ENCODE peak calls at places on chromosomes 3 and 15, in ten cellular contexts. One of them, this sample, is unnamed.

GRCh38 chr3:149003653-149004305 is 12.4 kb downstream of the GYG1 start:
- DNase-seq in lower leg skin: no peak
- DNase-seq in IMR-90: no peak
- DNase-seq in stomach: no peak
- DNase-seq in endothelial cell of umbilical vein: no peak
- DNase-seq in tibial nerve: no peak
- DNase-seq in Peyer's patch: no peak
- DNase-seq in heart left ventricle: no peak
- DNase-seq in A549: no peak
- DNase-seq in body of pancreas: no peak
- DNase-seq in this sample: no peak

GRCh38 chr3:149085828-149086231 is 503 bp downstream of the HLTF start:
- DNase-seq in lower leg skin: no peak
- DNase-seq in IMR-90: peak
- DNase-seq in stomach: no peak
- DNase-seq in endothelial cell of umbilical vein: peak
- DNase-seq in tibial nerve: peak
- DNase-seq in Peyer's patch: peak
- DNase-seq in heart left ventricle: no peak
- DNase-seq in A549: peak
- DNase-seq in body of pancreas: no peak
- DNase-seq in this sample: peak

GRCh38 chr15:64092864-64093626 is 593 bp downstream of the CIAO2A start:
- DNase-seq in lower leg skin: no peak
- DNase-seq in IMR-90: peak
- DNase-seq in stomach: peak
- DNase-seq in endothelial cell of umbilical vein: peak
- DNase-seq in tibial nerve: no peak
- DNase-seq in Peyer's patch: peak
- DNase-seq in heart left ventricle: peak
- DNase-seq in A549: peak
- DNase-seq in body of pancreas: peak
- DNase-seq in this sample: peak

GRCh38 chr15:93989611-93990010 is 241.8 kb upstream of the MCTP2 start:
- DNase-seq in lower leg skin: no peak
- DNase-seq in IMR-90: no peak
- DNase-seq in stomach: no peak
- DNase-seq in endothelial cell of umbilical vein: no peak
- DNase-seq in tibial nerve: no peak
- DNase-seq in Peyer's patch: no peak
- DNase-seq in heart left ventricle: no peak
- DNase-seq in A549: no peak
- DNase-seq in body of pancreas: no peak
- DNase-seq in this sample: no peak

GRCh38 chr15:85839637-85840036 is 44.9 kb upstream of the KLHL25 start:
- DNase-seq in lower leg skin: no peak
- DNase-seq in IMR-90: no peak
- DNase-seq in stomach: no peak
- DNase-seq in endothelial cell of umbilical vein: no peak
- DNase-seq in tibial nerve: no peak
- DNase-seq in Peyer's patch: no peak
- DNase-seq in heart left ventricle: no peak
- DNase-seq in A549: no peak
- DNase-seq in body of pancreas: no peak
- DNase-seq in this sample: no peak

GRCh38 chr3:197151562-197151961 is 121.9 kb upstream of the MELTF start:
- DNase-seq in lower leg skin: no peak
- DNase-seq in IMR-90: peak
- DNase-seq in stomach: peak
- DNase-seq in endothelial cell of umbilical vein: no peak
- DNase-seq in tibial nerve: peak
- DNase-seq in Peyer's patch: peak
- DNase-seq in heart left ventricle: peak
- DNase-seq in A549: peak
- DNase-seq in body of pancreas: peak
- DNase-seq in this sample: no peak

GRCh38 chr15:43895586-43895985 is 68.8 kb downstream of the WDR76 start:
- DNase-seq in lower leg skin: no peak
- DNase-seq in IMR-90: no peak
- DNase-seq in stomach: no peak
- DNase-seq in endothelial cell of umbilical vein: no peak
- DNase-seq in tibial nerve: no peak
- DNase-seq in Peyer's patch: no peak
- DNase-seq in heart left ventricle: no peak
- DNase-seq in A549: no peak
- DNase-seq in body of pancreas: peak
- DNase-seq in this sample: no peak

GRCh38 chr15:71202712-71203111 is 87.4 kb downstream of the THSD4 start:
- DNase-seq in lower leg skin: peak
- DNase-seq in IMR-90: no peak
- DNase-seq in stomach: no peak
- DNase-seq in endothelial cell of umbilical vein: no peak
- DNase-seq in tibial nerve: no peak
- DNase-seq in Peyer's patch: no peak
- DNase-seq in heart left ventricle: no peak
- DNase-seq in A549: no peak
- DNase-seq in body of pancreas: no peak
- DNase-seq in this sample: no peak

GRCh38 chr3:186583820-186584219 is 13.3 kb downstream of the DNAJB11 start:
- DNase-seq in lower leg skin: no peak
- DNase-seq in IMR-90: peak
- DNase-seq in stomach: no peak
- DNase-seq in endothelial cell of umbilical vein: no peak
- DNase-seq in tibial nerve: no peak
- DNase-seq in Peyer's patch: no peak
- DNase-seq in heart left ventricle: no peak
- DNase-seq in A549: no peak
- DNase-seq in body of pancreas: no peak
- DNase-seq in this sample: no peak

GRCh38 chr3:42856544-42856943 is 19.1 kb downstream of the CYP8B1 start:
- DNase-seq in lower leg skin: no peak
- DNase-seq in IMR-90: no peak
- DNase-seq in stomach: no peak
- DNase-seq in endothelial cell of umbilical vein: no peak
- DNase-seq in tibial nerve: no peak
- DNase-seq in Peyer's patch: no peak
- DNase-seq in heart left ventricle: no peak
- DNase-seq in A549: no peak
- DNase-seq in body of pancreas: no peak
- DNase-seq in this sample: no peak

GRCh38 chr3:42853056-42853455 is 22.6 kb downstream of the CYP8B1 start:
- DNase-seq in lower leg skin: peak
- DNase-seq in IMR-90: no peak
- DNase-seq in stomach: no peak
- DNase-seq in endothelial cell of umbilical vein: no peak
- DNase-seq in tibial nerve: no peak
- DNase-seq in Peyer's patch: peak
- DNase-seq in heart left ventricle: no peak
- DNase-seq in A549: no peak
- DNase-seq in body of pancreas: no peak
- DNase-seq in this sample: no peak

GRCh38 chr3:42855219-42855546 is 20.5 kb downstream of the CYP8B1 start:
- DNase-seq in lower leg skin: no peak
- DNase-seq in IMR-90: no peak
- DNase-seq in stomach: no peak
- DNase-seq in endothelial cell of umbilical vein: no peak
- DNase-seq in tibial nerve: no peak
- DNase-seq in Peyer's patch: no peak
- DNase-seq in heart left ventricle: no peak
- DNase-seq in A549: no peak
- DNase-seq in body of pancreas: no peak
- DNase-seq in this sample: no peak

GRCh38 chr3:42853739-42854302 is 21.9 kb downstream of the CYP8B1 start:
- DNase-seq in lower leg skin: peak
- DNase-seq in IMR-90: no peak
- DNase-seq in stomach: no peak
- DNase-seq in endothelial cell of umbilical vein: no peak
- DNase-seq in tibial nerve: no peak
- DNase-seq in Peyer's patch: peak
- DNase-seq in heart left ventricle: no peak
- DNase-seq in A549: no peak
- DNase-seq in body of pancreas: no peak
- DNase-seq in this sample: no peak

GRCh38 chr3:42855547-42856380 is 19.9 kb downstream of the CYP8B1 start:
- DNase-seq in lower leg skin: peak
- DNase-seq in IMR-90: no peak
- DNase-seq in stomach: no peak
- DNase-seq in endothelial cell of umbilical vein: no peak
- DNase-seq in tibial nerve: no peak
- DNase-seq in Peyer's patch: peak
- DNase-seq in heart left ventricle: no peak
- DNase-seq in A549: no peak
- DNase-seq in body of pancreas: no peak
- DNase-seq in this sample: no peak
- TF ChIP-seq POLR2A in lower leg skin: no peak
- TF ChIP-seq POLR2A in IMR-90: no peak
- TF ChIP-seq POLR2A in stomach: no peak
- TF ChIP-seq POLR2A in endothelial cell of umbilical vein: no peak
- TF ChIP-seq POLR2A in tibial nerve: no peak
- TF ChIP-seq POLR2A in Peyer's patch: no peak
- TF ChIP-seq POLR2A in heart left ventricle: no peak
- TF ChIP-seq POLR2A in A549: no peak
- TF ChIP-seq POLR2A in body of pancreas: no peak
- TF ChIP-seq POLR2A in this sample: no peak

GRCh38 chr15:26176831-26177230 is 313.7 kb upstream of the ATP10A start:
- DNase-seq in lower leg skin: no peak
- DNase-seq in IMR-90: no peak
- DNase-seq in stomach: no peak
- DNase-seq in endothelial cell of umbilical vein: no peak
- DNase-seq in tibial nerve: no peak
- DNase-seq in Peyer's patch: no peak
- DNase-seq in heart left ventricle: no peak
- DNase-seq in A549: no peak
- DNase-seq in body of pancreas: no peak
- DNase-seq in this sample: no peak

GRCh38 chr15:26179906-26180305 is 316.8 kb upstream of the ATP10A start:
- DNase-seq in lower leg skin: no peak
- DNase-seq in IMR-90: no peak
- DNase-seq in stomach: no peak
- DNase-seq in endothelial cell of umbilical vein: no peak
- DNase-seq in tibial nerve: no peak
- DNase-seq in Peyer's patch: no peak
- DNase-seq in heart left ventricle: no peak
- DNase-seq in A549: peak
- DNase-seq in body of pancreas: no peak
- DNase-seq in this sample: no peak

GRCh38 chr15:26177816-26178215 is 314.7 kb upstream of the ATP10A start:
- DNase-seq in lower leg skin: no peak
- DNase-seq in IMR-90: no peak
- DNase-seq in stomach: no peak
- DNase-seq in endothelial cell of umbilical vein: no peak
- DNase-seq in tibial nerve: no peak
- DNase-seq in Peyer's patch: no peak
- DNase-seq in heart left ventricle: no peak
- DNase-seq in A549: no peak
- DNase-seq in body of pancreas: no peak
- DNase-seq in this sample: no peak

DNA sequence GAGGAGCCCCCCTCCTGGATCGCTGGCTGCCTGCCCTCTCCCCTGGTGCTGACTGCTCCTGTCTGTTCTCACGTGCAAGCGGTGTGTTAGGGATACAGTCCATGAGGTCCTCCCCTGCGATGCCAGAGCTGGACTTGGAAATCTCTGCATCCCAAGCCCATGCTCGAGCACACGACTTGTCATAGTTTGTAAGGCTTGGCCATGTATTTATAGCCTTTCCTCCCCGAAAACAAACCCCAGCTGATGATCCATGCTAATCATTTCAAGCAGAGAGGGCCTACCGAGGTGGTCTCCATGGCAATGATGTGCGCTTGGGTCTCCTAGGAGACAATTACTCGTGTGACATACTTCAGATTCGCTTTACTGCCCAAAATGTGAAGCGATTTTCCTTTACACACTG is 315.7 kb upstream of the ATP10A start:
- DNase-seq in lower leg skin: peak
- DNase-seq in IMR-90: no peak
- DNase-seq in stomach: no peak
- DNase-seq in endothelial cell of umbilical vein: no peak
- DNase-seq in tibial nerve: no peak
- DNase-seq in Peyer's patch: no peak
- DNase-seq in heart left ventricle: no peak
- DNase-seq in A549: no peak
- DNase-seq in body of pancreas: no peak
- DNase-seq in this sample: no peak
- TF ChIP-seq CTCF in lower leg skin: no peak
- TF ChIP-seq CTCF in IMR-90: no peak
- TF ChIP-seq CTCF in stomach: no peak
- TF ChIP-seq CTCF in endothelial cell of umbilical vein: no peak
- TF ChIP-seq CTCF in tibial nerve: no peak
- TF ChIP-seq CTCF in Peyer's patch: no peak
- TF ChIP-seq CTCF in heart left ventricle: no peak
- TF ChIP-seq CTCF in A549: no peak
- TF ChIP-seq CTCF in body of pancreas: no peak
- TF ChIP-seq CTCF in this sample: no peak

DNA sequence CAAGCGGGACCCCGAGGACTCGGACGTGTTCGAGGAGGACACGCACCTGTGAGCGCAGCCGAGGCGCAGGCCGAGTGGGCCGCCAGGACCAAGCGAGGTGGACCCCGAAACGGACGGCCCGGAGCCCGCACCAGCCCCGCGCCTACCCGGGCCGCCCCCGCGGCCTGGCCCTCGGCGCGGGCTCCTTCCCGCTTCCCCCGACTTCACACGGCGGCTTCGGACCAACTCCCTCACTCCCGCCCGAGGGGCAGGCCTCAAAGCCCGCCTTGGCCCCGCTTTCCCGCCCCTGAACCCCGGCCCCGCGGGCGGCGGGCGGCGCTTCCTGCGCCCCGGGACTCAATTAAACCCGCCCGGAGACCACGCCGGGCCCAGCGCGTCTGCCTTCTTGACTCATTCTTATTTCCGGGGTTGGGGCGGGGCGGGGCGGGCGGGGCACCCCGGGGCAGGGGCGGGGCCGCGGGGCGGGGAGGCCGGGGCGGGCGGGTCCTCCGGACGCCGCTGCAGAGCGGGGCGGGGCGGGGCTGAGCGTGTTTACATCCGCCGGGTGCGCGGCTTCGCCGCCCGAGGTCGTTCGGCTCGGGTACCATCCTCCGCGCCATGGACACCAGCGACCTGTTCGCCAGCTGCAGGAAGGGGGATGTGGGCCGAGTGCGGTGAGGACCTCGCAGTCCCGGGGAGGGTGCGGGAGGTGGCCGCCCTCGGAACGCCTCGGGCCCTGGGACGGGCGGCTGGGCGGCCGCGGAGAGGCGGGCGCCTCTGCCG is at the start of gene ABTB1:
- DNase-seq in lower leg skin: peak
- DNase-seq in IMR-90: peak
- DNase-seq in stomach: peak
- DNase-seq in endothelial cell of umbilical vein: peak
- DNase-seq in tibial nerve: peak
- DNase-seq in Peyer's patch: peak
- DNase-seq in heart left ventricle: peak
- DNase-seq in A549: peak
- DNase-seq in body of pancreas: peak
- DNase-seq in this sample: peak
- TF ChIP-seq POLR2A in lower leg skin: peak
- TF ChIP-seq POLR2A in IMR-90: peak
- TF ChIP-seq POLR2A in stomach: no peak
- TF ChIP-seq POLR2A in endothelial cell of umbilical vein: peak
- TF ChIP-seq POLR2A in tibial nerve: peak
- TF ChIP-seq POLR2A in Peyer's patch: peak
- TF ChIP-seq POLR2A in heart left ventricle: no peak
- TF ChIP-seq POLR2A in A549: peak
- TF ChIP-seq POLR2A in body of pancreas: peak
- TF ChIP-seq POLR2A in this sample: peak

GRCh38 chr15:33654859-33655258 is 313.4 kb upstream of the CHRM5 start:
- DNase-seq in lower leg skin: no peak
- DNase-seq in IMR-90: no peak
- DNase-seq in stomach: no peak
- DNase-seq in endothelial cell of umbilical vein: no peak
- DNase-seq in tibial nerve: no peak
- DNase-seq in Peyer's patch: no peak
- DNase-seq in heart left ventricle: no peak
- DNase-seq in A549: no peak
- DNase-seq in body of pancreas: no peak
- DNase-seq in this sample: no peak
- TF ChIP-seq CTCF in lower leg skin: no peak
- TF ChIP-seq CTCF in IMR-90: no peak
- TF ChIP-seq CTCF in stomach: no peak
- TF ChIP-seq CTCF in endothelial cell of umbilical vein: no peak
- TF ChIP-seq CTCF in tibial nerve: no peak
- TF ChIP-seq CTCF in Peyer's patch: no peak
- TF ChIP-seq CTCF in heart left ventricle: no peak
- TF ChIP-seq CTCF in A549: no peak
- TF ChIP-seq CTCF in body of pancreas: no peak
- TF ChIP-seq CTCF in this sample: no peak